ENCODE peak calls at places on chromosomes 12 and 14, in six cellular contexts. I is NCI-H345, X is hepatic stellate cell, D is A673, F is AG08396, L is GM19239. H is an unnamed sample.

GRCh38 chr14:84657866-84658385 is 872.0 kb upstream of the FLRT2 start:
- DNase-seq in I (no peak), X (no peak), D (no peak), F (no peak), L (no peak), H (no peak)

GRCh38 chr14:77607741-77608302 is 8.6 kb downstream of the SPTLC2 start:
- DNase-seq in I (no peak), X (no peak), D (no peak), F (no peak), L (no peak), H (no peak)

GRCh38 chr14:99073401-99073800 is 198.6 kb downstream of the BCL11B start:
- DNase-seq in I (peak), X (no peak), D (no peak), F (no peak), L (no peak), H (no peak)

GRCh38 chr14:68662395-68662794 is 130.5 kb downstream of the ZFP36L1 start:
- DNase-seq in I (no peak), X (no peak), D (no peak), F (no peak), L (no peak), H (peak)

GRCh38 chr14:89378119-89378518 is 38.9 kb downstream of the FOXN3 start:
- DNase-seq in I (no peak), X (peak), D (no peak), F (peak), L (no peak), H (no peak)

GRCh38 chr12:110039085-110039807 is 9.1 kb downstream of the C12orf76 start:
- DNase-seq in I (peak), X (peak), D (peak), F (peak), L (no peak), H (no peak)

GRCh38 chr14:61528591-61529021 is 166.7 kb upstream of the HIF1A start:
- DNase-seq in I (no peak), X (peak), D (no peak), F (peak), L (no peak), H (no peak)

GRCh38 chr14:76924363-76925151 is 98.3 kb downstream of the LRRC74A start:
- DNase-seq in I (peak), X (peak), D (peak), F (no peak), L (no peak), H (peak)

GRCh38 chr14:56490379-56490778 is 89.2 kb upstream of the TMEM260 start:
- DNase-seq in I (peak), X (no peak), D (peak), F (no peak), L (no peak), H (peak)

GRCh38 chr12:108547633-108548172 is 13.3 kb downstream of the SART3 start:
- DNase-seq in I (no peak), X (no peak), D (no peak), F (no peak), L (no peak), H (no peak)

H was measured in NCI-H82.